ENCODE peak calls at places on chromosomes 6 and 20, in five cellular contexts. P is stomach, R is IMR-90, Y is tibial artery, X is GM23338. M is an unnamed sample.

GRCh38 chr20:47204008-47204745 is 152.3 kb downstream of the ZMYND8 start:
- DNase-seq in P (peak; percentile 39), R (peak; percentile 87), Y (no peak), X (no peak), M (no peak)

GRCh38 chr6:13030421-13030820 is 297.9 kb downstream of the TBC1D7 start:
- DNase-seq in P (no peak), R (no peak), Y (no peak), X (no peak), M (no peak)

GRCh38 chr6:11921017-11921438 is 91.1 kb upstream of the HIVEP1 start:
- DNase-seq in P (peak; percentile 42), R (peak; percentile 95), Y (peak; percentile 72), X (no peak), M (peak; percentile 63)

GRCh38 chr6:18334251-18334650 is 52.9 kb upstream of the RNF144B start:
- DNase-seq in P (no peak), R (no peak), Y (no peak), X (no peak), M (no peak)

GRCh38 chr6:157813757-157814455 is 9.1 kb upstream of the SNX9 start:
- DNase-seq in P (no peak), R (peak; percentile 82), Y (peak; percentile 38), X (no peak), M (no peak)

GRCh38 chr20:14556206-14556605 is 218.8 kb upstream of the FLRT3 start:
- DNase-seq in P (no peak), R (no peak), Y (no peak), X (no peak), M (no peak)

GRCh38 chr20:49656304-49656703 is 57.4 kb downstream of the B4GALT5 start:
- DNase-seq in P (no peak), R (peak; percentile 65), Y (no peak), X (no peak), M (no peak)

GRCh38 chr20:17499041-17499440 is 32.1 kb downstream of the BFSP1 start:
- DNase-seq in P (no peak), R (peak; percentile 59), Y (no peak), X (no peak), M (no peak)

GRCh38 chr6:54698974-54699373 is 147.6 kb upstream of the FAM83B start:
- DNase-seq in P (no peak), R (no peak), Y (no peak), X (no peak), M (no peak)

GRCh38 chr6:34560366-34561226 is 4.5 kb upstream of the SPDEF start:
- DNase-seq in P (peak; percentile 66), R (peak; percentile 75), Y (no peak), X (no peak), M (no peak)

GRCh38 chr20:58246346-58246745 is 17.9 kb upstream of the ANKRD60 start:
- DNase-seq in P (no peak), R (no peak), Y (no peak), X (peak; percentile 76), M (no peak)

GRCh38 chr6:170296746-170297576 is 6.1 kb upstream of the DLL1 start:
- DNase-seq in P (no peak), R (no peak), Y (no peak), X (peak; percentile 58), M (no peak)

GRCh38 chr20:19711126-19711525 is 46.9 kb upstream of the RIN2 start:
- DNase-seq in P (no peak), R (no peak), Y (no peak), X (no peak), M (no peak)

GRCh38 chr20:53941680-53942079 is 128.7 kb downstream of the BCAS1 start:
- DNase-seq in P (no peak), R (no peak), Y (no peak), X (no peak), M (no peak)

GRCh38 chr6:149033454-149034241 is 283.9 kb upstream of the TAB2 start:
- DNase-seq in P (no peak), R (no peak), Y (no peak), X (no peak), M (no peak)

GRCh38 chr6:165218816-165219215 is 90.6 kb downstream of the C6orf118 start:
- DNase-seq in P (no peak), R (no peak), Y (no peak), X (no peak), M (no peak)

GRCh38 chr20:57654363-57654997 is 34.3 kb upstream of the ZBP1 start:
- DNase-seq in P (peak; percentile 58), R (peak; percentile 55), Y (no peak), X (peak; percentile 82), M (peak; percentile 26)

DNA sequence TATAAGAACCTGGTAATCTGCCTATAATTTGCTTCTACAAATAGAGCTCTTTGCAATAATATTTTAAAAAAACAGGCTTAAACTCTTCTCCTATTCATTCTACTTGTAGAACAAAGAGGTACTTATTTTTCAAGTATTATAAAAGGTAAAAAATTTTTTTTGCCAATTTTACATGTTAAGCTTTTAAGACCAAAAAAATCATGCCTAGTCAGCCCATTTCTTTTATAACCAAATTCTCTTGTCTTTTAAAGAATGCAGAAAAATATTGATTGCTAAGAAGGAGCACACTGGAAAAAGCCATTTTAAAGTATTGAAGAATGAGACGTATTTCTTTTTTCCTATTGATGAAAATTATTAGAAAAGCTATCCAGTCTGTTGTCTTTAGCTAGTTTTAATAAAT is 54.1 kb upstream of the BCLAF1 start:
- DNase-seq in P (no peak), R (no peak), Y (no peak), X (no peak), M (no peak)
- TF ChIP-seq CTCF in P (no peak), R (no peak), Y (no peak), X (no peak), M (no peak)

GRCh38 chr20:10307359-10307735 is 88.7 kb downstream of the SNAP25 start:
- DNase-seq in P (no peak), R (no peak), Y (no peak), X (no peak), M (no peak)
- H3K4me1 ChIP-seq in P (no peaks in the 10 kb centered on the region), R (peaks cover 31% of the 10 kb centered on the region), Y (peaks cover 22% of the 10 kb centered on the region), X (peaks cover 14% of the 10 kb centered on the region), M (no peaks in the 10 kb centered on the region)

GRCh38 chr6:6695711-6696048 is 107.2 kb downstream of the LY86 start:
- DNase-seq in P (no peak), R (no peak), Y (no peak), X (no peak), M (no peak)

GRCh38 chr6:6699741-6700367 is 111.3 kb downstream of the LY86 start:
- DNase-seq in P (peak; percentile 86), R (peak; percentile 91), Y (peak; percentile 71), X (peak; percentile 49), M (peak; percentile 66)

GRCh38 chr6:6694825-6695710 is 106.5 kb downstream of the LY86 start:
- DNase-seq in P (peak; percentile 67), R (no peak), Y (peak; percentile 54), X (peak; percentile 79), M (peak; percentile 63)

GRCh38 chr6:6696867-6697531 is 108.5 kb downstream of the LY86 start:
- DNase-seq in P (peak; percentile 64), R (peak; percentile 65), Y (peak; percentile 32), X (peak; percentile 91), M (peak; percentile 69)

DNA sequence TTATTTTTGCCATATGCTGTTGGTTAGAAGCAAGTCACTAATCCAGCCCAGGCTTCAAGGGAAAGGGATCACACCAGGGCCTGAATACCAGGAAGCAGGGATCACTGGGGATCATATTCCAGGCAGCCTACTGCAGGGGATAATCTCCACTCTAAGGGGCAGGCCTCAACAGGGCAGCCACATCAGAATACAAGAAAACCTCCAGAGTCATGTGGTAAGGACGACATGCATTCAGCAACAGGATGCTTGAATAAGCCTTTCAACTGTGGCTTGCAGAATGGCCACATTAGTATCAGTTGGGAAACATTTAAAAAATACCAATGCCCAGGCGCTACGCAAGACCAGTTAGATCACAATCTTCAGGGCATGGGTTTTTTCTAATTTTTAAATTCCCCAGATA is 109.1 kb downstream of the LY86 start:
- DNase-seq in P (no peak), R (no peak), Y (no peak), X (no peak), M (no peak)
- H3K27ac ChIP-seq in P (peak overlapping the region; percentile 83), R (no peak overlapping the region), Y (no peak overlapping the region), X (no peak overlapping the region), M (no peak overlapping the region)

DNA sequence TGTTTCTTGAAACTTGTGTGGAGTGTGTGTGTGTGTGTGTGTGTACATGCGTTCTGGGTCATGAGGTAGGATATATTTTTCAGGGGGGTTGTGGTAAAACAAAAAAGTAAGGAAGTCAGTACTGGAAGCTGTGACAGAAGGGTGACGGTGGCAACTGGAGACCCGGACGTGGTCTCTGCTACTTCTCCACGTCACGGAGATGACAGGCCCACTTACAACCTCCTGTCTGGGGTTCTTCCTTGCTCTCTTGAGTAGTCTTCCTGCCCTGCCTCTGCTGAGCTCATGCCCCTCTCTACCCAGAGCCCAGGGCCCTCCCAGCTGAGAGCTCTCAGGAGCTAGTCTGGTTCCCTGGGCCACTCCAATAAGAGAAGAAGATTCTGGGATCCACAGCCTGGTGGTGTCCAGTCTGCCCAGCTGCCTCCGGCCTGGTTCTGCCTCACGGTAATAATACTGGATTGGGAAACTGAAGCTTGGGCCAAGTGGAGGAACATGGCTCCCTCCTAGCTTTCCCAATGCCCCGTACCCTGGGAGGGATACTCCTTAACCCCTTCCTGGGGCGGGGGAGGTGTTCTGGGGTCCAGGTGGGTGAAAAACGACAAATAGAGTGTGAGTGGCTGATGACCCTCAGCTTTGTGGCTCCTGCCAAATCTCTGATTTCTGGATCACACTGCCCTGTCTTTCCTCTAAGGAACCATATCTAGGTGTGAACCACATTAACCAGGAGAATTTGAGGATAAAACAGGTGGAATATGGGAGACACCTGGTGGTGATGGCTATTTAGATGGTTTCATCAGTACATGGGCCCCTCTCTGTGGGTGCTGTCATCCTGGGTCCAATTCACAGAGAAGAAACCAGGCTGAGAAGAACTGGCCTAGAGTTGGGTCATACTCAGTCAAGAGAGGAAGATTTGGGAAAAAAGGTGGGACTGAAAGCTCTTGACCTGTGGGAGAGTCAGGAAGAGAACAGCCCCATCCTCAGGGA is 27.2 kb downstream of the VEGFA start:
- DNase-seq in P (no peak), R (no peak), Y (no peak), X (no peak), M (no peak)
- TF ChIP-seq CTCF in P (no peak), R (no peak), Y (no peak), X (peak; percentile 22), M (no peak)

GRCh38 chr20:23128461-23129125 is 42.5 kb upstream of the CD93 start:
- DNase-seq in P (no peak), R (no peak), Y (no peak), X (no peak), M (no peak)

GRCh38 chr20:23130622-23130916 is 44.4 kb upstream of the CD93 start:
- DNase-seq in P (no peak), R (no peak), Y (peak; percentile 63), X (no peak), M (no peak)

GRCh38 chr20:23131766-23132165 is 45.6 kb upstream of the CD93 start:
- DNase-seq in P (no peak), R (no peak), Y (peak; percentile 3), X (no peak), M (no peak)

GRCh38 chr20:23129256-23129655 is 43.1 kb upstream of the CD93 start:
- DNase-seq in P (no peak), R (no peak), Y (no peak), X (no peak), M (no peak)

GRCh38 chr20:23129891-23130621 is 43.9 kb upstream of the CD93 start:
- DNase-seq in P (no peak), R (no peak), Y (no peak), X (no peak), M (no peak)
- H3K4me1 ChIP-seq in P (peaks cover 4% of the 10 kb centered on the region), R (peaks cover 6% of the 10 kb centered on the region), Y (peaks cover 6% of the 10 kb centered on the region), X (no peaks in the 10 kb centered on the region), M (peaks cover 45% of the 10 kb centered on the region)

M was measured in psoas muscle.